ENCODE peak calls at places on chromosomes 7 and 10, in eight cellular contexts. Q is H1; W is endodermal cell; B is naive thymus-derived CD4-positive, alpha-beta T cell; N is IMR-90; K is colonic mucosa; F is cardiac muscle cell; L is A673. Z is an unnamed sample.

GRCh38 chr10:116974442-116975005 is 30.5 kb downstream of the SHTN1 start:
- DNase-seq in Q (no peak), W (no peak), B (no peak), N (peak; percentile 95), K (no peak), F (no peak), L (peak; percentile 91), Z (no peak)

GRCh38 chr10:3400368-3400767 is 227.8 kb upstream of the PITRM1 start:
- DNase-seq in Q (no peak), W (no peak), B (no peak), N (peak; percentile 59), K (no peak), F (no peak), L (no peak), Z (no peak)

GRCh38 chr7:131109011-131109756 is 218.5 kb upstream of the MKLN1 start:
- DNase-seq in Q (no peak), W (no peak), B (no peak), N (peak; percentile 56), K (no peak), F (no peak), L (peak; percentile 11), Z (no peak)

GRCh38 chr10:103672345-103672744 is 178.8 kb downstream of the NEURL1 start:
- DNase-seq in Q (no peak), W (no peak), B (no peak), N (no peak), K (no peak), F (no peak), L (no peak), Z (no peak)

GRCh38 chr7:79452495-79453265 is 787 bp downstream of the MAGI2 start:
- DNase-seq in Q (no peak), W (peak; percentile 73), B (no peak), N (peak; percentile 26), K (peak; percentile 20), F (peak; percentile 45), L (no peak), Z (no peak)

GRCh38 chr10:96719850-96720421 is 378 bp downstream of the PIK3AP1 start:
- DNase-seq in Q (peak; percentile 27), W (peak; percentile 94), B (no peak), N (no peak), K (peak; percentile 83), F (peak; percentile 50), L (peak; percentile 12), Z (peak; percentile 83)

GRCh38 chr7:157646551-157646950 is 309.7 kb downstream of the DNAJB6 start:
- DNase-seq in Q (no peak), W (no peak), B (no peak), N (no peak), K (no peak), F (no peak), L (no peak), Z (no peak)

GRCh38 chr7:153109561-153109960 is 350.0 kb downstream of the ACTR3B start:
- DNase-seq in Q (no peak), W (no peak), B (no peak), N (no peak), K (no peak), F (no peak), L (no peak), Z (no peak)

GRCh38 chr7:70638381-70639128 is 493.4 kb upstream of the GALNT17 start:
- DNase-seq in Q (no peak), W (no peak), B (no peak), N (peak; percentile 21), K (no peak), F (no peak), L (no peak), Z (no peak)

DNA sequence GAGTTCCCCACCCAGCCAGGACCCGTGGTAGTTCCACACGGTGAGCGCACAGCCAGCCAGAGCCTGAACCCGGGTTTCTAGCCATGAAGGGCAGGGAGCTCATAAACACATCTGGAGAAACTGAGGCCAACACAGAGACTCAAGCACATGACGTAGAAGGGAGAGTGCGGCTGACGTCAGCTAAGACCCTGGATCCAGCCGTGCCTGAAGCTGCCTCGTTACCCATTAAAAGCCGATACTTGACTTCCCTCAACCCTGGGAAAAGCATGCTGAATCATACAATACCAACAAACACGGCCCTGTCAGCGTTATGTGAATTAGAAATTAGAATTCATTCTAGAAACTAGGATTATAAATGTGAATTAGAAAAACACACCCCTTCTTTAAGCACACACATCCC is 65.2 kb upstream of the PDGFA start:
- DNase-seq in Q (no peak), W (no peak), B (no peak), N (no peak), K (no peak), F (no peak), L (no peak), Z (no peak)
- H3K4me1 ChIP-seq in Q (no peaks in the 10 kb centered on the region), W (no peaks in the 10 kb centered on the region), B (peaks cover 15% of the 10 kb centered on the region), N (peaks cover 10% of the 10 kb centered on the region), K (no peaks in the 10 kb centered on the region), F (no peaks in the 10 kb centered on the region), L (no peaks in the 10 kb centered on the region), Z (no peaks in the 10 kb centered on the region)

GRCh38 chr7:2519119-2519930 is at the start of gene LFNG:
- DNase-seq in Q (no peak), W (peak; percentile 91), B (peak; percentile 64), N (peak; percentile 83), K (peak; percentile 91), F (peak; percentile 96), L (peak; percentile 95), Z (peak; percentile 93)
- H3K4me1 ChIP-seq in Q (peaks cover 48% of the 10 kb centered on the region), W (peaks cover 7% of the 10 kb centered on the region), B (peaks cover 25% of the 10 kb centered on the region), N (peaks cover 33% of the 10 kb centered on the region), K (peaks cover 15% of the 10 kb centered on the region), F (no peaks in the 10 kb centered on the region), L (peaks cover 43% of the 10 kb centered on the region), Z (peaks cover 48% of the 10 kb centered on the region)

GRCh38 chr7:105013818-105014724 is at the start of gene KMT2E:
- DNase-seq in Q (peak; percentile 36), W (peak; percentile 97), B (peak; percentile 92), N (peak; percentile 77), K (peak; percentile 91), F (peak; percentile 92), L (peak; percentile 95), Z (peak; percentile 90)
- H3K4me1 ChIP-seq in Q (peaks cover 2% of the 10 kb centered on the region), W (no peaks in the 10 kb centered on the region), B (peaks cover 7% of the 10 kb centered on the region), N (peaks cover 1% of the 10 kb centered on the region), K (peaks cover 11% of the 10 kb centered on the region), F (peaks cover 36% of the 10 kb centered on the region), L (peaks cover 41% of the 10 kb centered on the region), Z (peaks cover 23% of the 10 kb centered on the region)

GRCh38 chr7:136655414-136655813 is 213.0 kb upstream of the CHRM2 start:
- DNase-seq in Q (no peak), W (no peak), B (no peak), N (no peak), K (no peak), F (no peak), L (no peak), Z (no peak)

GRCh38 chr7:136656516-136656915 is 211.9 kb upstream of the CHRM2 start:
- DNase-seq in Q (no peak), W (no peak), B (no peak), N (no peak), K (no peak), F (no peak), L (no peak), Z (no peak)

GRCh38 chr7:136654406-136654805 is 214.0 kb upstream of the CHRM2 start:
- DNase-seq in Q (no peak), W (no peak), B (no peak), N (no peak), K (no peak), F (no peak), L (no peak), Z (no peak)

GRCh38 chr7:136657332-136657942 is 211.0 kb upstream of the CHRM2 start:
- DNase-seq in Q (no peak), W (no peak), B (no peak), N (peak; percentile 8), K (no peak), F (no peak), L (peak; percentile 16), Z (no peak)

DNA sequence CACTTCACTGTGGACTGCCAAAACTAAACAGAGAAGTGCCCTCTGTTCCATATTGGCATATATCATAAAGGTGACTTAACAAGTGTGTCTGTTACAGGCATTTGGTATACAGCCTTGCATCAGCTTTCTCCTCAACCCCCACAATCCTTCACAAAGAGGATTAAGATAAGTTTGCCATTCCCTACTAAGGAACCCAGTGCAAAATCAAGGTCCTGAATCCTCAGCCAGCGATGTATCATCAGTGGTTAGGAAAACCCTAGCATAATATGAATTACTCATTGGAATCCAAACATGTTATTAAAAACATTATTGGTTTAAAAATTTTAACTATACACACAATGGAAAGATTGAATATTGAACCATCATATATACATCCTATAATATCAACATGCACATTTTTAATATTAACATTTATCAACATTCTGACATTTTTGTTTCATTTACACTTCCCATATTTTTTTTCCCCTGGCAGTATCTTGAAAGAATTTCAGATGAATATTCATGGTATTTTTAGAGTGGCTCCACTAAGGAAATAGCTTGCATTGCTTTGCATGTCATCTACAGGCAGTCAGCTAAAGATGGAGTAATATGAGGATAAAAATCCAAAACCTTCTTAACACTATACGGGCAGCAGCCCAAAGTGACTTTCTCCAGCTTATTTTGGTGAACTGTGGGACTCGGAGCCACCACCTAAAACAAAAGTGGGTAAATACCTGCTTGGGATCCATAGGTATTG is 215.6 kb upstream of the CHRM2 start:
- DNase-seq in Q (no peak), W (no peak), B (no peak), N (peak; percentile 13), K (no peak), F (no peak), L (no peak), Z (no peak)
- H3K4me1 ChIP-seq in Q (no peaks in the 10 kb centered on the region), W (peaks cover 5% of the 10 kb centered on the region), B (no peaks in the 10 kb centered on the region), N (no peaks in the 10 kb centered on the region), K (no peaks in the 10 kb centered on the region), F (no peaks in the 10 kb centered on the region), L (peaks cover 7% of the 10 kb centered on the region), Z (no peaks in the 10 kb centered on the region)

GRCh38 chr10:80196270-80196949 is 8.9 kb downstream of the ANXA11 start:
- DNase-seq in Q (no peak), W (peak; percentile 54), B (peak; percentile 59), N (peak; percentile 61), K (peak; percentile 89), F (peak; percentile 46), L (no peak), Z (peak; percentile 97)
- H3K4me1 ChIP-seq in Q (no peaks in the 10 kb centered on the region), W (peaks cover 9% of the 10 kb centered on the region), B (peaks cover 80% of the 10 kb centered on the region), N (peaks cover 33% of the 10 kb centered on the region), K (peaks cover 63% of the 10 kb centered on the region), F (peaks cover 40% of the 10 kb centered on the region), L (no peaks in the 10 kb centered on the region), Z (peaks cover 90% of the 10 kb centered on the region)

GRCh38 chr7:101858437-101859385 is 41.3 kb downstream of the CUX1 start:
- DNase-seq in Q (no peak), W (no peak), B (no peak), N (no peak), K (no peak), F (no peak), L (no peak), Z (peak; percentile 46)
- H3K4me1 ChIP-seq in Q (peaks cover 17% of the 10 kb centered on the region), W (no peaks in the 10 kb centered on the region), B (peaks cover 9% of the 10 kb centered on the region), N (peaks cover 12% of the 10 kb centered on the region), K (peaks cover 13% of the 10 kb centered on the region), F (peaks cover 44% of the 10 kb centered on the region), L (peaks cover 55% of the 10 kb centered on the region), Z (peaks cover 36% of the 10 kb centered on the region)

GRCh38 chr7:116242177-116242576 is 31.8 kb downstream of the TES start:
- DNase-seq in Q (no peak), W (no peak), B (no peak), N (peak; percentile 51), K (no peak), F (no peak), L (peak; percentile 52), Z (no peak)
- H3K4me1 ChIP-seq in Q (no peaks in the 10 kb centered on the region), W (no peaks in the 10 kb centered on the region), B (peaks cover 17% of the 10 kb centered on the region), N (peaks cover 2% of the 10 kb centered on the region), K (no peaks in the 10 kb centered on the region), F (no peaks in the 10 kb centered on the region), L (peaks cover 47% of the 10 kb centered on the region), Z (peaks cover 9% of the 10 kb centered on the region)

GRCh38 chr7:129067943-129068548 is 13.1 kb upstream of the TNPO3 start:
- DNase-seq in Q (no peak), W (no peak), B (no peak), N (no peak), K (no peak), F (no peak), L (no peak), Z (no peak)
- H3K4me1 ChIP-seq in Q (peaks cover 2% of the 10 kb centered on the region), W (no peaks in the 10 kb centered on the region), B (no peaks in the 10 kb centered on the region), N (peaks cover 4% of the 10 kb centered on the region), K (no peaks in the 10 kb centered on the region), F (no peaks in the 10 kb centered on the region), L (peaks cover 3% of the 10 kb centered on the region), Z (no peaks in the 10 kb centered on the region)

Z was measured in body of pancreas.